ENCODE peak calls at places on chromosomes 4 and X, in six cellular contexts. D, R, P, X, I and G are unnamed samples.

GRCh38 chrX:51802917-51803688 is 59.9 kb downstream of the GSPT2 start:
- DNase-seq in R (peak), D (peak), X (peak), I (peak), P (peak), G (peak)

GRCh38 chr4:99394913-99395312 is 40.2 kb downstream of the ADH7 start:
- DNase-seq in D (peak), X (no peak), R (no peak), P (no peak), I (no peak), G (no peak)

GRCh38 chrX:119266364-119266995 is 30.4 kb downstream of the PGRMC1 start:
- DNase-seq in R (no peak), X (no peak), P (peak), I (peak), D (peak), G (no peak)

GRCh38 chrX:67780694-67781109 is 236.9 kb downstream of the AR start:
- DNase-seq in P (no peak), D (peak), R (no peak), I (no peak), X (no peak), G (no peak)

GRCh38 chrX:350534-351321 is 32.1 kb upstream of the GTPBP6 start:
- DNase-seq in P (no peak), I (no peak), X (no peak), R (no peak), D (no peak), G (no peak)

GRCh38 chr4:3807311-3807710 is 41.1 kb downstream of the ADRA2C start:
- DNase-seq in I (no peak), D (no peak), R (no peak), P (no peak), X (no peak), G (no peak)

GRCh38 chr4:188175288-188175687 is 36.0 kb downstream of the TRIML1 start:
- DNase-seq in I (no peak), R (no peak), X (no peak), P (no peak), D (peak), G (no peak)

GRCh38 chrX:39728025-39728424 is 369.7 kb downstream of the BCOR start:
- DNase-seq in P (no peak), R (no peak), X (no peak), D (no peak), I (no peak), G (no peak)

GRCh38 chrX:138748480-138748879 is 37.0 kb upstream of the FGF13 start:
- DNase-seq in P (no peak), R (no peak), D (peak), X (no peak), I (no peak), G (no peak)